ENCODE peak calls at places on chromosome 18, in nine cellular contexts. J is dorsolateral prefrontal cortex; Q is neural progenitor cell; H is A549; O is colonic mucosa; D is K562; G is heart right ventricle; U is adrenal gland; K is activated CD8-positive, alpha-beta T cell treated with anti-CD3 and anti-CD28 coated beads for 36 hours. Y is an unnamed sample.

GRCh38 chr18:63979409-63979908 is 9.6 kb downstream of the SERPINB8 start:
- DNase-seq in O (peak), K (peak), Q (peak), J (no peak), H (peak), D (peak), G (peak), U (peak), Y (peak)

GRCh38 chr18:49062832-49063226 is 112.1 kb upstream of the SMAD7 start:
- DNase-seq in D (no peak), H (no peak), G (no peak), K (no peak), O (no peak), J (no peak), Q (no peak), U (no peak), Y (no peak)

GRCh38 chr18:76437011-76437410 is 58.0 kb downstream of the ZNF516 start:
- DNase-seq in D (no peak), K (no peak), H (no peak), U (peak), G (peak), J (no peak), O (no peak), Q (no peak), Y (no peak)

GRCh38 chr18:26656401-26656943 is 108.1 kb upstream of the KCTD1 start:
- DNase-seq in J (no peak), H (no peak), D (no peak), Q (peak), U (no peak), O (no peak), G (no peak), K (no peak), Y (no peak)

GRCh38 chr18:77105021-77105420 is 27.6 kb downstream of the MBP start:
- DNase-seq in J (no peak), H (no peak), Q (no peak), K (peak), O (no peak), G (no peak), D (no peak), U (peak), Y (no peak)

GRCh38 chr18:36066001-36066400 is 1.4 kb downstream of the RPRD1A start:
- DNase-seq in K (no peak), D (peak), U (no peak), O (no peak), G (no peak), Q (no peak), J (no peak), H (no peak), Y (no peak)

GRCh38 chr18:68484241-68484640 is 230.7 kb downstream of the TMX3 start:
- DNase-seq in H (no peak), O (no peak), K (no peak), Q (no peak), J (no peak), U (no peak), G (no peak), D (no peak), Y (no peak)

GRCh38 chr18:58992301-58993231 is 127.9 kb downstream of the ZNF532 start:
- DNase-seq in D (no peak), K (no peak), H (no peak), U (no peak), O (no peak), G (no peak), J (no peak), Q (no peak), Y (no peak)

GRCh38 chr18:74982946-74983635 is 225.8 kb downstream of the PTGR3 start:
- DNase-seq in D (no peak), H (no peak), G (no peak), J (no peak), O (no peak), K (no peak), Q (no peak), U (no peak), Y (no peak)

GRCh38 chr18:3611313-3612038 is 161.5 kb downstream of the TGIF1 start:
- DNase-seq in H (no peak), O (no peak), J (no peak), K (no peak), U (peak), D (no peak), G (no peak), Q (no peak), Y (no peak)

GRCh38 chr18:62209046-62209445 is 22.0 kb downstream of the RELCH start:
- DNase-seq in G (no peak), O (no peak), J (no peak), H (no peak), U (no peak), Q (no peak), D (no peak), K (no peak), Y (no peak)

GRCh38 chr18:55508637-55509036 is 79.4 kb downstream of the TCF4 start:
- DNase-seq in G (no peak), K (no peak), J (no peak), Q (no peak), H (no peak), U (no peak), O (no peak), D (no peak), Y (no peak)

GRCh38 chr18:72674710-72675109 is 130.6 kb upstream of the CBLN2 start:
- DNase-seq in O (no peak), J (no peak), Q (no peak), K (no peak), G (no peak), U (no peak), H (no peak), D (no peak), Y (no peak)

GRCh38 chr18:55234366-55235093 is 275.3 kb upstream of the CCDC68 start:
- DNase-seq in O (peak), G (peak), D (peak), Q (peak), U (peak), K (peak), H (peak), J (peak), Y (peak)

GRCh38 chr18:58915006-58915799 is 50.5 kb downstream of the ZNF532 start:
- DNase-seq in Q (no peak), O (no peak), H (peak), G (no peak), U (no peak), K (no peak), J (no peak), D (no peak), Y (no peak)

GRCh38 chr18:49921278-49922037 is 108.1 kb upstream of the ACAA2 start:
- DNase-seq in H (no peak), K (no peak), J (no peak), Q (no peak), D (no peak), U (no peak), O (no peak), G (no peak), Y (no peak)

GRCh38 chr18:32730620-32731021 is 42.2 kb downstream of the KLHL14 start:
- DNase-seq in K (no peak), D (no peak), J (no peak), U (no peak), H (no peak), Q (no peak), O (no peak), G (no peak), Y (no peak)

GRCh38 chr18:49878567-49878966 is 65.2 kb upstream of the ACAA2 start:
- DNase-seq in K (no peak), Q (no peak), U (no peak), J (no peak), G (no peak), D (no peak), O (no peak), H (no peak), Y (no peak)

GRCh38 chr18:55405655-55406373 is 182.2 kb downstream of the TCF4 start:
- DNase-seq in G (peak), O (peak), J (peak), U (peak), Q (peak), D (peak), H (peak), K (peak), Y (peak)

GRCh38 chr18:21747268-21747667 is 6.7 kb downstream of the MIB1 start:
- DNase-seq in J (no peak), H (no peak), D (no peak), U (no peak), K (no peak), O (no peak), Q (no peak), G (no peak), Y (no peak)

GRCh38 chr18:75218524-75218923 is 7.9 kb downstream of the TSHZ1 start:
- DNase-seq in Q (no peak), O (peak), G (no peak), U (no peak), D (no peak), H (no peak), K (no peak), J (no peak), Y (peak)

GRCh38 chr18:76668546-76668945 is 153.8 kb upstream of the ZNF236 start:
- DNase-seq in U (no peak), H (no peak), Q (peak), D (no peak), J (no peak), K (no peak), G (no peak), O (no peak), Y (no peak)

GRCh38 chr18:7896164-7896563 is 329.0 kb downstream of the PTPRM start:
- DNase-seq in K (no peak), G (no peak), D (no peak), U (no peak), O (no peak), J (no peak), H (no peak), Q (no peak), Y (no peak)

GRCh38 chr18:13313006-13313661 is 94.6 kb downstream of the LDLRAD4 start:
- DNase-seq in J (no peak), U (no peak), K (peak), H (no peak), G (no peak), D (no peak), O (no peak), Q (no peak), Y (no peak)

GRCh38 chr18:13309031-13309430 is 90.5 kb downstream of the LDLRAD4 start:
- DNase-seq in U (peak), G (no peak), D (no peak), H (no peak), O (no peak), J (no peak), Q (no peak), K (no peak), Y (no peak)

GRCh38 chr18:13310286-13310685 is 91.7 kb downstream of the LDLRAD4 start:
- DNase-seq in D (no peak), O (no peak), G (no peak), K (no peak), U (no peak), H (no peak), J (no peak), Q (no peak), Y (no peak)

GRCh38 chr18:13315000-13315399 is 96.4 kb downstream of the LDLRAD4 start:
- DNase-seq in O (no peak), Q (no peak), G (no peak), K (no peak), H (no peak), D (no peak), U (no peak), J (no peak), Y (no peak)

DNA sequence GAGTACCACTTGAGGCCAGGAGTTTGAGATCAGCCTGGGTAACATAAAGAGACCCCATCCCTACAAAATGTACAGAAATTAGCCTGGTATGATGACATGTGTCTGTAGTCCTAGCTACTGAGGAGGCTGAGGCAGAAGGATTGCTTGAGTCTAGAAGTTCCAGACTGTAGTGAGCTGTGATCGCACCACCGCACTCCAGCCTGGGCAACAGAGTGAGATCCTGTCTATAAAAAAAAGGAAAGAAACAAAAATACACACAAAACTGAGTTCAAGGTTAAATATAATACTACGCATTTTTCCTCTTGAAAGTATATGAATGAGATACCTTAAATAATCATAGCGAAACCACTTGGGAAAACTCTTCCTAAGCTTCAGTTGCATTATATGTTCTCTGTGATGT is 94.0 kb downstream of the LDLRAD4 start:
- DNase-seq in Q (no peak), K (no peak), D (no peak), J (no peak), G (no peak), O (no peak), U (peak), H (no peak), Y (no peak)
- TF ChIP-seq CTCF in Q (no peak), K (no peak), D (no peak), J (no peak), G (no peak), O (no peak), U (no peak), H (no peak), Y (no peak)

GRCh38 chr18:37533647-37534565 is 31.7 kb downstream of the CELF4 start:
- DNase-seq in H (peak), U (peak), O (no peak), D (no peak), G (no peak), Q (no peak), J (no peak), K (no peak), Y (no peak)
- TF ChIP-seq CTCF in H (no peak), U (no peak), O (no peak), D (peak), G (no peak), Q (peak), J (no peak), K (no peak), Y (no peak)

GRCh38 chr18:35024196-35024595 is 17.0 kb upstream of the MAPRE2 start:
- DNase-seq in U (no peak), K (no peak), H (no peak), Q (no peak), G (no peak), O (no peak), D (no peak), J (no peak), Y (no peak)

GRCh38 chr18:35028556-35028955 is 12.7 kb upstream of the MAPRE2 start:
- DNase-seq in U (no peak), G (no peak), K (no peak), Q (no peak), J (no peak), D (no peak), H (no peak), O (no peak), Y (no peak)

GRCh38 chr18:35027206-35027605 is 14.0 kb upstream of the MAPRE2 start:
- DNase-seq in Q (no peak), G (no peak), U (no peak), J (no peak), O (no peak), H (no peak), K (peak), D (no peak), Y (no peak)

GRCh38 chr18:35024965-35025364 is 16.2 kb upstream of the MAPRE2 start:
- DNase-seq in J (no peak), K (no peak), D (no peak), Q (no peak), U (peak), O (peak), G (peak), H (no peak), Y (peak)

GRCh38 chr18:35026407-35027061 is 14.7 kb upstream of the MAPRE2 start:
- DNase-seq in H (no peak), G (no peak), U (no peak), D (peak), Q (peak), K (no peak), O (no peak), J (no peak), Y (no peak)
- TF ChIP-seq CTCF in H (no peak), G (peak), U (no peak), D (peak), Q (peak), K (no peak), O (no peak), J (peak), Y (no peak)

DNA sequence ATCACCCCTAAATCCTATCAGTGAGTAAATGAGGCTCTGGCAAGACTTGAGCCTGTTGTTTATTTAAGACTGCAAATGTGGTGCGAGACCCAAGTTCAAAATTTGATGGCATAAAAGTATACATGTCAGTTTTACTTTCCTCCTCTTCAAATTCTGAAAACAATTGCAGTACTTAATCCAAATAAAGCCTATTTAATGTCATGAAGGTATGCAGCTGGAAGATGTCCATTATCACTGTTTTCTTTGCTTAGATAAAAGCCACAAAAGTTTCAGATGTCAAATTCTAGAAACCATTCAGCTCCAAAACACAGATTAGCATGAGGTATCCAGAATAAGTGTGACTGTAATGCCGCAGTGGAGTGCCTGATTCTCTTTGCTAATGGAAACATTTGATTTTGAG is 3.4 kb downstream of the APCDD1 start:
- DNase-seq in O (no peak), U (no peak), G (no peak), K (no peak), D (no peak), H (no peak), J (no peak), Q (no peak), Y (no peak)
- TF ChIP-seq CTCF in O (no peak), U (no peak), G (no peak), K (no peak), D (no peak), H (no peak), J (no peak), Q (no peak), Y (no peak)

DNA sequence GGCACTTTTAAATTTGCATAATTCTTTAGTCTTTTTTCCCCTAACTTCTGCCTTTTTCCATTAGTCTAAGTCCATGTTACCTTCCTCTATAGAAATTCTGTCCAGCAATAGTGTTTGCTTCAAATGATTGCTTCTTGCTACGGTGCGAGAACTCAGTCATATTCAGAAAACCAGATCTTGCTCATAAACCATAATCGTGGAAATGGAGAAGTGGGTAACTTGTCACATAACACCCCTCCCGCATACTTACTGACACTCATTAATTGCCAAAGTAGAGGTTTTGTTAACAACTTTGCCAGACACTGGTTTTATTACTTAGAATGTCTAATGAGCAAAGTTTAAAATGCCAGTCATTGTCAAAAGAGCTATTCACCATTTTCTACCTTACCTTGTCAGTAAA is 94.3 kb upstream of the TWSG1 start:
- DNase-seq in G (no peak), H (no peak), O (no peak), U (no peak), Q (no peak), K (no peak), D (no peak), J (no peak), Y (no peak)
- TF ChIP-seq CTCF in G (no peak), H (no peak), O (no peak), U (no peak), Q (no peak), K (no peak), D (no peak), J (no peak), Y (no peak)

DNA sequence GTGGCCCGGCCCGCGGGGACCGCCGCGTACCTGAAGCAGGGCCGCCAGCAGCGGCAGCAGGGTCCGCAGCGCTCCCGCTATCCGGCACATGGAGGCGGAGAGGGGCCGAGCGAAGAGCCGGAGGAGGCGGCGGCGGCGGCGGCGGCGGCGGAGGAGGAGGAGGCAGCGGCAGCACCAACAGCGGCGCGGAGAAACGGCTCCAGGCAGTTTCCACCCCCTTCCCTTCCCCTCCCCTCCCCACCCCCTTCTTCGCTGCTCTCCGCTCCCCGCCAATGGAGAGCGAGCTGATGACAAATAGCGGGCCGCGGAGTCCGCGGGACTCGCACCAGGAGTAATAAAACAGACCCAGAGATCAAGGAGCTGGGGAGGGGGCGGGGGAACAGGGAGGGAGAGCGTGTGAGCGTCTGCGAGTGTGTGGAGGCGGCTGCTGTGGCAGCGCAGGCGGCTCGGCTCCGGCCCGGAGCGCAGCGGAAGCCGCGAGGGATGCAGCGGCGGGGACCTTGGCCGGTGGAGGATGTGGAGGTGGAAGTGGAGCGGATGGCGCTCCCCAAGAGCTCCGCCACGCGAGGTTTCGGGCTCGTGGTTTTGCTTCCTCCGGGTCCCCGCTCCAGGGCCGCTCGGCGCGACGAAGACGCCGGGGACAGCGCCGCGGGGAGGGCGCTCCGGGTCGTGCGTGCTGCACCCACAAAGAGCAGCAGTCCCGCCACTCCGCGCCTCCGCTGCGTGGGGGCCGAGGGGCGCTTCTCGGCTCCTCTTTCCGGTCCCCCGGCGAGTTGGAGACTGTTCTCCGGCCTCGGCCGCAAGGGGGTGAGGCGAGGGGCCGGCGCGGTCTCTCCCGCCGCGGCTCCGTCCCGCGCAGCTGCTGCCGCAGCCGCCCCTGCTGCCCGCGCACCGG is at the start of gene CDH2:
- DNase-seq in O (no peak), K (peak), G (peak), Q (peak), H (peak), D (no peak), J (peak), U (peak), Y (no peak)
- TF ChIP-seq CTCF in O (no peak), K (no peak), G (no peak), Q (peak), H (no peak), D (no peak), J (no peak), U (no peak), Y (no peak)

DNA sequence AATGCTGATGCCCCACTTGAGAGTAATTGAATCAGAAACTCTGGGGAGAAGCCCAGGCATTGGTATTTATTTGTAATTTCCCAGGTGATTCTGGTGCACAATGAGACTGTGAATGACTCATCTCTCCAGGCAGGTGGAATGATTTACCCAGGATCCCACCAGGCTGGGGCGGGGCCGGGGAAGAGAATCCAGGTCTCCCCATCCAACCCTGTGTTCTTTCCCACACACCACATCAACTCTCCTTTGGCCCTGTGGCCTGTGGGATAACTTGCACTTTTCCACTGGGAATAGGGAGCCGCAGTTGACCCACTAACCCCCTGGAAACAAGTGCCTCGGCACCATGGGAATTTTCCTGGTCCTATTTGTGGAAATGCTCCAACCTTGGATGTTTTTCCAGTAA is 409.8 kb downstream of the ZNF521 start:
- DNase-seq in G (peak), O (no peak), J (no peak), Q (no peak), K (no peak), D (no peak), U (no peak), H (no peak), Y (no peak)
- TF ChIP-seq CTCF in G (no peak), O (no peak), J (no peak), Q (no peak), K (no peak), D (no peak), U (no peak), H (no peak), Y (no peak)